ENCODE peak calls at places on chromosomes 4 and X, in four cellular contexts. One of them, this sample, is unnamed.

GRCh38 chr4:52659016-52659721 is at the start of gene USP46:
- DNase-seq in Calu3: peak
- DNase-seq in nephron progenitor cell: peak
- DNase-seq in thyroid gland: peak
- DNase-seq in this sample: peak

GRCh38 chrX:3262906-3263305 is 83.5 kb downstream of the MXRA5 start:
- DNase-seq in Calu3: peak
- DNase-seq in thyroid gland: no peak
- DNase-seq in nephron progenitor cell: no peak
- DNase-seq in this sample: no peak

GRCh38 chr4:656651-657337 is 17.3 kb downstream of the ATP5ME start:
- DNase-seq in nephron progenitor cell: no peak
- DNase-seq in thyroid gland: no peak
- DNase-seq in Calu3: no peak
- DNase-seq in this sample: no peak

GRCh38 chr4:28490669-28491068 is 1630.0 kb downstream of the STIM2 start:
- DNase-seq in nephron progenitor cell: no peak
- DNase-seq in thyroid gland: no peak
- DNase-seq in Calu3: no peak
- DNase-seq in this sample: no peak

GRCh38 chrX:69626129-69626528 is 10.2 kb downstream of the EDA start:
- DNase-seq in nephron progenitor cell: no peak
- DNase-seq in Calu3: no peak
- DNase-seq in thyroid gland: no peak
- DNase-seq in this sample: no peak

GRCh38 chrX:125977851-125978250 is 188.2 kb downstream of the DCAF12L2 start:
- DNase-seq in nephron progenitor cell: no peak
- DNase-seq in thyroid gland: no peak
- DNase-seq in Calu3: no peak
- DNase-seq in this sample: no peak

GRCh38 chr4:4225915-4226605 is 669 bp downstream of the OTOP1 start:
- DNase-seq in thyroid gland: no peak
- DNase-seq in nephron progenitor cell: peak
- DNase-seq in Calu3: no peak
- DNase-seq in this sample: no peak

GRCh38 chr4:176205299-176205698 is 9.9 kb upstream of the SPATA4 start:
- DNase-seq in nephron progenitor cell: no peak
- DNase-seq in Calu3: no peak
- DNase-seq in thyroid gland: no peak
- DNase-seq in this sample: no peak

GRCh38 chrX:18441780-18442367 is 16.5 kb downstream of the CDKL5 start:
- DNase-seq in Calu3: no peak
- DNase-seq in nephron progenitor cell: no peak
- DNase-seq in thyroid gland: no peak
- DNase-seq in this sample: no peak

GRCh38 chr4:21830272-21830671 is 118.3 kb downstream of the KCNIP4 start:
- DNase-seq in thyroid gland: no peak
- DNase-seq in nephron progenitor cell: no peak
- DNase-seq in Calu3: peak
- DNase-seq in this sample: no peak

GRCh38 chr4:42296196-42296595 is 101.1 kb upstream of the SHISA3 start:
- DNase-seq in thyroid gland: no peak
- DNase-seq in nephron progenitor cell: no peak
- DNase-seq in Calu3: no peak
- DNase-seq in this sample: no peak

GRCh38 chr4:138235419-138235952 is 6.7 kb downstream of the SLC7A11 start:
- DNase-seq in nephron progenitor cell: no peak
- DNase-seq in Calu3: no peak
- DNase-seq in thyroid gland: no peak
- DNase-seq in this sample: no peak

GRCh38 chr4:147019061-147019460 is 73.4 kb upstream of the TTC29 start:
- DNase-seq in Calu3: peak
- DNase-seq in nephron progenitor cell: peak
- DNase-seq in thyroid gland: peak
- DNase-seq in this sample: peak

GRCh38 chrX:69031181-69031580 is 134.1 kb downstream of the PJA1 start:
- DNase-seq in thyroid gland: no peak
- DNase-seq in Calu3: peak
- DNase-seq in nephron progenitor cell: peak
- DNase-seq in this sample: no peak

GRCh38 chr4:82372874-82373815 is 646 bp downstream of the HNRNPD start:
- DNase-seq in thyroid gland: peak
- DNase-seq in nephron progenitor cell: peak
- DNase-seq in Calu3: peak
- DNase-seq in this sample: peak

GRCh38 chrX:44082829-44083228 is 109.6 kb upstream of the NDP start:
- DNase-seq in nephron progenitor cell: no peak
- DNase-seq in thyroid gland: no peak
- DNase-seq in Calu3: no peak
- DNase-seq in this sample: no peak

GRCh38 chr4:144709159-144709558 is 63.2 kb downstream of the HHIP start:
- DNase-seq in Calu3: no peak
- DNase-seq in nephron progenitor cell: no peak
- DNase-seq in thyroid gland: no peak
- DNase-seq in this sample: no peak

GRCh38 chr4:184825394-184826314 is at the start of gene ACSL1:
- DNase-seq in nephron progenitor cell: peak
- DNase-seq in Calu3: peak
- DNase-seq in thyroid gland: peak
- DNase-seq in this sample: peak

GRCh38 chr4:179097741-179098140 is 1655.5 kb upstream of the AGA start:
- DNase-seq in Calu3: peak
- DNase-seq in nephron progenitor cell: peak
- DNase-seq in thyroid gland: no peak
- DNase-seq in this sample: no peak

GRCh38 chr4:39655866-39656265 is 17.2 kb upstream of the SMIM14 start:
- DNase-seq in thyroid gland: no peak
- DNase-seq in Calu3: no peak
- DNase-seq in nephron progenitor cell: no peak
- DNase-seq in this sample: peak

GRCh38 chr4:22692736-22693135 is at the start of gene GBA3:
- DNase-seq in nephron progenitor cell: no peak
- DNase-seq in Calu3: no peak
- DNase-seq in thyroid gland: peak
- DNase-seq in this sample: no peak

GRCh38 chr4:1200425-1201035 is 28.1 kb upstream of the SPON2 start:
- DNase-seq in nephron progenitor cell: no peak
- DNase-seq in Calu3: no peak
- DNase-seq in thyroid gland: peak
- DNase-seq in this sample: peak

GRCh38 chr4:184503869-184504300 is 29.5 kb upstream of the IRF2 start:
- DNase-seq in Calu3: no peak
- DNase-seq in nephron progenitor cell: no peak
- DNase-seq in thyroid gland: no peak
- DNase-seq in this sample: no peak

GRCh38 chr4:69708211-69708610 is 52.2 kb downstream of the SULT1B1 start:
- DNase-seq in Calu3: no peak
- DNase-seq in thyroid gland: no peak
- DNase-seq in nephron progenitor cell: no peak
- DNase-seq in this sample: no peak

GRCh38 chr4:48042979-48043461 is 26.4 kb downstream of the NIPAL1 start:
- DNase-seq in nephron progenitor cell: no peak
- DNase-seq in thyroid gland: no peak
- DNase-seq in Calu3: no peak
- DNase-seq in this sample: no peak

GRCh38 chr4:52551487-52551886 is 107.6 kb downstream of the USP46 start:
- DNase-seq in nephron progenitor cell: no peak
- DNase-seq in thyroid gland: no peak
- DNase-seq in Calu3: no peak
- DNase-seq in this sample: no peak

GRCh38 chr4:184811484-184812180 is 14.1 kb downstream of the ACSL1 start:
- DNase-seq in thyroid gland: no peak
- DNase-seq in nephron progenitor cell: no peak
- DNase-seq in Calu3: no peak
- DNase-seq in this sample: no peak

GRCh38 chr4:11323771-11324170 is 104.9 kb downstream of the HS3ST1 start:
- DNase-seq in thyroid gland: no peak
- DNase-seq in Calu3: no peak
- DNase-seq in nephron progenitor cell: no peak
- DNase-seq in this sample: no peak

GRCh38 chr4:68366600-68366999 is 16.7 kb upstream of the YTHDC1 start:
- DNase-seq in thyroid gland: no peak
- DNase-seq in nephron progenitor cell: no peak
- DNase-seq in Calu3: no peak
- DNase-seq in this sample: no peak

GRCh38 chr4:61532324-61532723 is 332.2 kb downstream of the ADGRL3 start:
- DNase-seq in thyroid gland: no peak
- DNase-seq in Calu3: no peak
- DNase-seq in nephron progenitor cell: peak
- DNase-seq in this sample: no peak

GRCh38 chr4:152976466-152976761 is 40.3 kb downstream of the FHDC1 start:
- DNase-seq in Calu3: no peak
- DNase-seq in thyroid gland: no peak
- DNase-seq in nephron progenitor cell: no peak
- DNase-seq in this sample: no peak

GRCh38 chr4:80335554-80336358 is at the start of gene CFAP299:
- DNase-seq in nephron progenitor cell: peak
- DNase-seq in thyroid gland: peak
- DNase-seq in Calu3: peak
- DNase-seq in this sample: peak

GRCh38 chr4:103422467-103423219 is 224.5 kb upstream of the CENPE start:
- DNase-seq in Calu3: no peak
- DNase-seq in nephron progenitor cell: no peak
- DNase-seq in thyroid gland: no peak
- DNase-seq in this sample: no peak

GRCh38 chrX:3811331-3812311 is 98.2 kb upstream of the PRKX start:
- DNase-seq in thyroid gland: peak
- DNase-seq in nephron progenitor cell: no peak
- DNase-seq in Calu3: peak
- DNase-seq in this sample: no peak

GRCh38 chr4:126051709-126052424 is 737.1 kb downstream of the FAT4 start:
- DNase-seq in Calu3: no peak
- DNase-seq in thyroid gland: no peak
- DNase-seq in nephron progenitor cell: no peak
- DNase-seq in this sample: no peak

GRCh38 chr4:117777721-117778120 is 256.6 kb upstream of the NDST3 start:
- DNase-seq in thyroid gland: no peak
- DNase-seq in Calu3: no peak
- DNase-seq in nephron progenitor cell: peak
- DNase-seq in this sample: no peak

GRCh38 chr4:180615746-180616145 is 1627.5 kb upstream of the TENM3 start:
- DNase-seq in thyroid gland: no peak
- DNase-seq in nephron progenitor cell: no peak
- DNase-seq in Calu3: no peak
- DNase-seq in this sample: no peak
- TF ChIP-seq CTCF in thyroid gland: no peak
- TF ChIP-seq CTCF in nephron progenitor cell: peak
- TF ChIP-seq CTCF in Calu3: no peak
- TF ChIP-seq CTCF in this sample: no peak

DNA sequence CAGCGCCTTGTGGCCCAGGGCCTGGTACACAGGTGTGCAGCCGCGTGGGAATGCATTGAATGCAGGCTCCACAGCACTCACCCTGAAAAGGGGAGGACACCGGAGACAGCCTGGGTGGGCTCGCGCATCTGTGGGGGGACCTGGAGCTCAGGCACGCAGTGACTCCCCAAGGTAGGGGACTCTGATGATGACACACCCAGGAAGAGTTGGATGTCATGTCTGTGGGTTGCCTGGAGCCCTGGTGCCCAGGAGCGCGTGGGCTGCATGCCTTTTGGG is 32.7 kb upstream of the HTRA3 start:
- DNase-seq in Calu3: no peak
- DNase-seq in thyroid gland: no peak
- DNase-seq in nephron progenitor cell: no peak
- DNase-seq in this sample: no peak
- TF ChIP-seq CTCF in Calu3: no peak
- TF ChIP-seq CTCF in thyroid gland: no peak
- TF ChIP-seq CTCF in nephron progenitor cell: no peak
- TF ChIP-seq CTCF in this sample: no peak

DNA sequence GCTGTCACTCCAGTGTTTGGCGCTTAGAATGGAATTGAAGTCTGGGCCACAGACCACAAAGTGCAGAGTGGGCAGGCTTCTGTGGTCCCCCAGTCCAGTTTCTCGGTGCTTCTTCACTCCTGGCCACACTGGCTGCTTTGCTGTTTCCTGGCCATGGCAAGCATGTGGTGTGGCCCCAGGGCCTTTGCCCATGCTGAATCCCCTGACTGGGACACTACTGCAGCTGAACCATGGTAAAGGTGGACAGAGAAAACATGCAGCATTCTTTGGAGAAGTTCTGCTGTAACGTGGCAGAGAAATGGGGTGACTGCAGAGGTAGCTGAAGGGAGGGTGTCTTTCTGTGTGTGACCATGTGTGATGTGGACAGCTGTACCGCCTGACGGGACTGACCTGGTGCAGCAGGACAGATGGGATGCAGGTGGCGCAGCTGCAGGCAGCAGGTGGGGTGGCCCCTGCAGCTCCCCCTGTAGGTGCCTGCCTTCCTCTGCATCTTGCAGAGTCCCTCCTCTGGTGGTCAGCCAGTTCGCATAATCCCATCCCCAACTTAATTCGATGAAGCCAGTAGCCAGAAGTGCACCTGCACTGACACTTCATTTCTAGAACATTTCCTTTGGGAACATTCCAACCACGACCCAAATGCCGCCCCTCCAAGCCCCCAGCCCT is 13.2 kb upstream of the S100P start:
- DNase-seq in thyroid gland: no peak
- DNase-seq in nephron progenitor cell: no peak
- DNase-seq in Calu3: no peak
- DNase-seq in this sample: no peak
- TF ChIP-seq CTCF in thyroid gland: no peak
- TF ChIP-seq CTCF in nephron progenitor cell: no peak
- TF ChIP-seq CTCF in Calu3: no peak
- TF ChIP-seq CTCF in this sample: no peak

DNA sequence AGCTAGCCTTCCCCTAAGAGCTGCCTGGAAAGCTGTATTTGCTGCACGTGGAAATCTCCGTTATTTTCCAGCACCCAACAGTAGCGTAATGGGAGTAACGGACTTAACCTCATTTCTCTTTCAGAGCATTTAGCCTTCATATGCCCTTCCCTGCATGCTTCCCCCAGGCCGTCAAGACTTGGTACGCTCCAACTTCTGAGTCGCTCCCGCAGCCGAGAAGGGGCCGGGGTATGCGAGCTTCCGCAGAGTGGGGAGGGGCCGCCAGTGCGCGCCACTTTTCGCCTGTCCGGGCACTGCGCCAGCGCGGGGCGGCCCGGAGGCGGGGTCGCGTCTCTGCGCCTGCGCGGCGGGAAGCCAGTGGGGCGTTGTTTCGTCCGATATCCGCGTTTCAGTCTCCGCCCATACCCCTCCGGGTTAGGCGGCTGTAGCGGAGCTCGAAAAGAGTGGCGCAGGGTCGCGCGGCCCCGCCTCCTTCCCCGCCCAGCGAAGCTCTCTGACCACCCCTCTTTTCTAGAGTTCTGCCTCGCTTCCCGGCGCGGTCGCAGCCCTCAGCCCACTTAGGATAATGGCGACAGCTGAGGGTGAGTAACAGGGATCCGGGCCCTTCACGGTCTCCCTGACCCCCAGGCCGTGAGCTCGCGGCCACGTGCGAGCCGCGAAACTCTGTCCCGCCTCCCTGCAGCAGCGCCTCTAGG is at the start of gene PAICS:
- DNase-seq in thyroid gland: peak
- DNase-seq in Calu3: peak
- DNase-seq in nephron progenitor cell: peak
- DNase-seq in this sample: peak
- TF ChIP-seq CTCF in thyroid gland: no peak
- TF ChIP-seq CTCF in Calu3: no peak
- TF ChIP-seq CTCF in nephron progenitor cell: no peak
- TF ChIP-seq CTCF in this sample: no peak

This sample was measured in prostate gland.